ENCODE peak calls at places on chromosomes 3 and 15, in eight cellular contexts. Z is adrenal gland; H is right atrium auricular region; F is activated CD4-positive, CD25-positive, alpha-beta regulatory T cell; L is RPMI7951; U is OCI-LY7; R is AG04450; Q is tibial artery. W is an unnamed sample.

GRCh38 chr3:146322216-146322615 is 71.3 kb upstream of the PLSCR4 start:
- DNase-seq in F (no peak), Q (no peak), H (no peak), L (peak), Z (no peak), R (no peak), U (no peak), W (no peak)

GRCh38 chr3:126516936-126517290 is 660 bp downstream of the UROC1 start:
- DNase-seq in Z (no peak), R (no peak), Q (no peak), F (no peak), H (no peak), U (no peak), L (no peak), W (no peak)

GRCh38 chr3:152626226-152626625 is 208.7 kb upstream of the P2RY1 start:
- DNase-seq in R (no peak), Z (no peak), L (no peak), Q (no peak), U (no peak), F (no peak), H (no peak), W (no peak)

GRCh38 chr15:85825719-85826118 is 31.0 kb upstream of the KLHL25 start:
- DNase-seq in Z (no peak), F (no peak), R (no peak), Q (no peak), U (no peak), H (no peak), L (no peak), W (no peak)

GRCh38 chr3:42803800-42804112 is 534 bp downstream of the HIGD1A start:
- DNase-seq in Q (no peak), U (peak), F (peak), R (no peak), L (peak), Z (peak), H (peak), W (peak)

GRCh38 chr3:183967693-183968092 is 50.0 kb downstream of the ABCC5 start:
- DNase-seq in F (no peak), U (no peak), Q (no peak), H (no peak), R (no peak), L (no peak), Z (no peak), W (no peak)

GRCh38 chr3:193764959-193765358 is 172.0 kb downstream of the OPA1 start:
- DNase-seq in Z (peak), U (no peak), Q (no peak), F (no peak), R (no peak), H (no peak), L (peak), W (no peak)

GRCh38 chr3:51063074-51063473 is 322.0 kb upstream of the MANF start:
- DNase-seq in L (no peak), F (no peak), H (no peak), Z (no peak), R (no peak), Q (no peak), U (no peak), W (no peak)

GRCh38 chr3:13461169-13462124 is 18.7 kb upstream of the HDAC11 start:
- DNase-seq in U (peak), F (peak), R (no peak), H (no peak), Z (peak), L (peak), Q (no peak), W (peak)